ENCODE peak calls at places on chromosomes 13 and 19, in six cellular contexts. O is colonic mucosa; G is CD8-positive, alpha-beta T cell; B is ascending aorta; L is PC-3; T is MM.1S. V is an unnamed sample. For H3K27me3 and H3K36me3, the result is how much of the 10 kb centered on the place peaks cover.

GRCh38 chr13:30561506-30561905 is 56.2 kb upstream of the USPL1 start:
- DNase-seq in T (no peak), G (no peak), L (no peak), B (no peak), O (no peak), V (no peak)

GRCh38 chr19:48000846-48001245 is 6.4 kb downstream of the ELSPBP1 start:
- DNase-seq in B (no peak), L (peak), G (no peak), T (no peak), O (no peak), V (no peak)

GRCh38 chr13:103388839-103389238 is 322.6 kb upstream of the SLC10A2 start:
- DNase-seq in L (peak), B (no peak), T (no peak), O (no peak), G (no peak), V (no peak)

GRCh38 chr13:98098511-98098910 is 44.4 kb upstream of the FARP1 start:
- DNase-seq in O (no peak), G (no peak), B (no peak), L (no peak), T (no peak), V (no peak)

GRCh38 chr13:36244073-36244472 is 29.7 kb upstream of the SOHLH2 start:
- DNase-seq in T (no peak), B (no peak), L (peak), G (no peak), O (no peak), V (no peak)

GRCh38 chr19:43812689-43813088 is 10.4 kb upstream of the LYPD5 start:
- DNase-seq in G (no peak), O (no peak), T (no peak), L (no peak), B (no peak), V (no peak)

GRCh38 chr19:17681505-17682125 is 6.5 kb downstream of the UNC13A start:
- DNase-seq in O (peak), L (peak), G (no peak), B (no peak), T (peak), V (peak)

GRCh38 chr19:47002853-47003610 is 16.6 kb upstream of the NPAS1 start:
- DNase-seq in B (no peak), L (no peak), G (no peak), T (no peak), O (no peak), V (no peak)

GRCh38 chr19:33263325-33264023 is 37.8 kb upstream of the SLC7A10 start:
- DNase-seq in B (no peak), G (no peak), L (no peak), O (no peak), T (no peak), V (no peak)

GRCh38 chr13:80345771-80346510 is 5.0 kb upstream of the SPRY2 start:
- DNase-seq in G (no peak), L (no peak), T (no peak), B (no peak), O (no peak), V (no peak)

GRCh38 chr19:35879770-35880317 is 11.5 kb downstream of the APLP1 start:
- DNase-seq in O (peak), L (peak), B (peak), T (peak), G (peak), V (peak)

GRCh38 chr19:50430888-50431342 is 1.8 kb upstream of the MYBPC2 start:
- DNase-seq in O (no peak), T (no peak), L (no peak), G (no peak), B (no peak), V (peak)

GRCh38 chr19:38057954-38058690 is 151.1 kb downstream of the SIPA1L3 start:
- DNase-seq in B (no peak), L (peak), O (peak), T (no peak), G (no peak), V (no peak)

GRCh38 chr13:53151692-53152421 is 123.2 kb downstream of the OLFM4 start:
- DNase-seq in O (peak), L (no peak), T (peak), G (no peak), B (no peak), V (peak)

GRCh38 chr13:74287672-74288169 is 153.5 kb upstream of the KLF12 start:
- DNase-seq in O (peak), B (peak), G (peak), L (peak), T (peak), V (peak)

GRCh38 chr19:1744133-1744665 is 9.1 kb upstream of the ONECUT3 start:
- DNase-seq in L (no peak), G (no peak), T (no peak), B (no peak), O (no peak), V (no peak)

GRCh38 chr13:40982772-40983171 is 36.3 kb downstream of the ELF1 start:
- DNase-seq in G (peak), B (no peak), T (peak), O (peak), L (no peak), V (peak)

GRCh38 chr19:17766543-17767131 is 15.4 kb downstream of the FCHO1 start:
- DNase-seq in G (no peak), B (no peak), O (peak), T (no peak), L (peak), V (peak)

GRCh38 chr19:15869109-15869555 is 28.7 kb downstream of the CYP4F2 start:
- DNase-seq in O (peak), T (no peak), G (peak), B (no peak), L (peak), V (no peak)

GRCh38 chr13:107459430-107459829 is 755.9 kb downstream of the LIG4 start:
- DNase-seq in L (no peak), O (no peak), B (no peak), G (no peak), T (no peak), V (no peak)

GRCh38 chr13:112653821-112654220 is 36.0 kb upstream of the ATP11A start:
- DNase-seq in G (no peak), L (no peak), O (no peak), B (no peak), T (no peak), V (no peak)

DNA sequence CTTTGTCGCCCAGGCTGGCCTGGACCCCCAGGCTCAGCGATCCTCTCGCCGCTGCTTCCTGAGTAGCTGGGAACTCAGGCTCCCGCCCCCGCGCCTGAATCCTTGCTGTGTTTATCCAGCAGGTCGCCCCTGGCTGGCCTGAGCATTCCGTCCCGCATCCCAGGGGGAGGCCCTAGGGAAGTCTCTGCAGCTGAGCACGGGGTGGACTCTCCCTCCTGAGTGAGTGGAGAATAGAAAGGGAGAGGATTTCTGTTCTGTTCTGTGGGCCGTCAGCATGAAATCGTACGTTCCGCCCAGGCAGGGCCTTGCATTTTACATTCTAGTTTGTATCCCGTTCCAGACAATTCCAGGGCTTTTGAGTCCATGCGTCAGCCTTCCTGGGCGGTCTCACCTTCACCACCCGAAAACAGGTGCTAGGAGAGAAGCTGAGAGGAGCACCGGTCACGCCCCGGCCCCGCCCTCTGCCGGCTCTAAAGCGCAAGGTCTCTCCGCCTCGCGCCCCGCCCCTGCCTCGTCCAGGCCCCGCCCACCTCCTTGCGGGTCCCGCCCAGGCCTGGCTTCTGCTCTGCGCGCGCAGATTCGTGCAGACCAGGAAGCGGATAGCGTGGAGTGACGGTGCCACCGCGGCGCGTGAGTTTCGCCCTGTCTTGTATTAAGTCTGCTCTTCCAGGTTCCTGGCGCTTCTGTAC is at the start of gene ZNF761:
- DNase-seq in B (peak), T (peak), G (peak), O (peak), L (peak), V (peak)
- TF ChIP-seq CTCF in B (peak), T (no peak), G (peak), O (no peak), L (no peak), V (peak)

GRCh38 chr13:51221108-51221507 is 1.1 kb upstream of the FAM124A start:
- DNase-seq in L (no peak), T (no peak), B (no peak), O (no peak), G (no peak), V (no peak)
- H3K27me3 ChIP-seq in L (under half), T (under half), B (under half), O (under half), G (under half), V (under half)

GRCh38 chr19:3547767-3548282 is 8.9 kb downstream of the TEKTIP1 start:
- DNase-seq in T (no peak), B (no peak), G (no peak), O (no peak), L (no peak), V (peak)
- H3K36me3 ChIP-seq in T (under half), B (under half), G (under half), O (under half), L (under half), V (under half)

GRCh38 chr13:111398715-111399299 is 78.4 kb downstream of the TEX29 start:
- DNase-seq in B (no peak), T (no peak), G (no peak), O (no peak), L (no peak), V (no peak)
- TF ChIP-seq CTCF in B (no peak), T (no peak), G (no peak), O (no peak), L (no peak), V (no peak)